ENCODE peak calls at places on chromosome 2, in four cellular contexts. One of them, this sample, is unnamed.

GRCh38 chr2:221514305-221515040 is 57.6 kb downstream of the EPHA4 start:
- DNase-seq in Calu3: no peak
- DNase-seq in astrocyte: no peak
- DNase-seq in stomach: no peak
- DNase-seq in this sample: no peak

GRCh38 chr2:65565681-65566080 is 133.3 kb upstream of the SPRED2 start:
- DNase-seq in Calu3: no peak
- DNase-seq in astrocyte: no peak
- DNase-seq in stomach: no peak
- DNase-seq in this sample: no peak

GRCh38 chr2:217370391-217370790 is 510.5 kb upstream of the TNP1 start:
- DNase-seq in Calu3: peak
- DNase-seq in astrocyte: peak
- DNase-seq in stomach: no peak
- DNase-seq in this sample: no peak

GRCh38 chr2:98379311-98380202 is 33.3 kb downstream of the CNGA3 start:
- DNase-seq in Calu3: no peak
- DNase-seq in astrocyte: peak
- DNase-seq in stomach: no peak
- DNase-seq in this sample: peak

GRCh38 chr2:239370403-239370802 is 30.4 kb downstream of the HDAC4 start:
- DNase-seq in Calu3: no peak
- DNase-seq in astrocyte: no peak
- DNase-seq in stomach: no peak
- DNase-seq in this sample: no peak

GRCh38 chr2:223027442-223027841 is 24.5 kb upstream of the KCNE4 start:
- DNase-seq in Calu3: peak
- DNase-seq in astrocyte: peak
- DNase-seq in stomach: peak
- DNase-seq in this sample: no peak

GRCh38 chr2:108927936-108928659 is 60.9 kb downstream of the EDAR start:
- DNase-seq in Calu3: peak
- DNase-seq in astrocyte: peak
- DNase-seq in stomach: peak
- DNase-seq in this sample: no peak

GRCh38 chr2:186456941-186457340 is 29.1 kb upstream of the ZC3H15 start:
- DNase-seq in Calu3: no peak
- DNase-seq in astrocyte: peak
- DNase-seq in stomach: no peak
- DNase-seq in this sample: no peak

GRCh38 chr2:82837588-82838304 is 1621.3 kb downstream of the SUCLG1 start:
- DNase-seq in Calu3: no peak
- DNase-seq in astrocyte: peak
- DNase-seq in stomach: no peak
- DNase-seq in this sample: no peak

GRCh38 chr2:111919794-111920608 is 21.6 kb downstream of the MERTK start:
- DNase-seq in Calu3: peak
- DNase-seq in astrocyte: no peak
- DNase-seq in stomach: peak
- DNase-seq in this sample: no peak

GRCh38 chr2:45839388-45840251 is 188.1 kb downstream of the PRKCE start:
- DNase-seq in Calu3: no peak
- DNase-seq in astrocyte: no peak
- DNase-seq in stomach: no peak
- DNase-seq in this sample: no peak

GRCh38 chr2:36408198-36408703 is 52.7 kb downstream of the CRIM1 start:
- DNase-seq in Calu3: no peak
- DNase-seq in astrocyte: peak
- DNase-seq in stomach: no peak
- DNase-seq in this sample: no peak

GRCh38 chr2:169827272-169828140 is at the start of gene UBR3:
- DNase-seq in Calu3: peak
- DNase-seq in astrocyte: peak
- DNase-seq in stomach: peak
- DNase-seq in this sample: peak

GRCh38 chr2:215624423-215624829 is 188.6 kb upstream of the FN1 start:
- DNase-seq in Calu3: no peak
- DNase-seq in astrocyte: peak
- DNase-seq in stomach: no peak
- DNase-seq in this sample: no peak

GRCh38 chr2:41791523-41791922 is 256.3 kb upstream of the PKDCC start:
- DNase-seq in Calu3: peak
- DNase-seq in astrocyte: peak
- DNase-seq in stomach: no peak
- DNase-seq in this sample: no peak

GRCh38 chr2:14220101-14220500 is 412.4 kb upstream of the LRATD1 start:
- DNase-seq in Calu3: no peak
- DNase-seq in astrocyte: peak
- DNase-seq in stomach: no peak
- DNase-seq in this sample: no peak

GRCh38 chr2:226837787-226838603 is 2.1 kb downstream of the RHBDD1 start:
- DNase-seq in Calu3: no peak
- DNase-seq in astrocyte: no peak
- DNase-seq in stomach: no peak
- DNase-seq in this sample: no peak

GRCh38 chr2:162795312-162795711 is 43.3 kb downstream of the KCNH7 start:
- DNase-seq in Calu3: peak
- DNase-seq in astrocyte: no peak
- DNase-seq in stomach: no peak
- DNase-seq in this sample: no peak
- TF ChIP-seq CTCF in Calu3: no peak
- TF ChIP-seq CTCF in astrocyte: no peak
- TF ChIP-seq CTCF in stomach: no peak
- TF ChIP-seq CTCF in this sample: peak

GRCh38 chr2:189178007-189178406 is 1.6 kb downstream of the COL5A2 start:
- DNase-seq in Calu3: no peak
- DNase-seq in astrocyte: no peak
- DNase-seq in stomach: no peak
- DNase-seq in this sample: no peak
- TF ChIP-seq CTCF in Calu3: no peak
- TF ChIP-seq CTCF in astrocyte: peak
- TF ChIP-seq CTCF in stomach: no peak
- TF ChIP-seq CTCF in this sample: peak

GRCh38 chr2:241859436-241860183 is 916 bp upstream of the PDCD1 start:
- DNase-seq in Calu3: no peak
- DNase-seq in astrocyte: no peak
- DNase-seq in stomach: no peak
- DNase-seq in this sample: no peak
- TF ChIP-seq CTCF in Calu3: peak
- TF ChIP-seq CTCF in astrocyte: no peak
- TF ChIP-seq CTCF in stomach: no peak
- TF ChIP-seq CTCF in this sample: no peak

DNA sequence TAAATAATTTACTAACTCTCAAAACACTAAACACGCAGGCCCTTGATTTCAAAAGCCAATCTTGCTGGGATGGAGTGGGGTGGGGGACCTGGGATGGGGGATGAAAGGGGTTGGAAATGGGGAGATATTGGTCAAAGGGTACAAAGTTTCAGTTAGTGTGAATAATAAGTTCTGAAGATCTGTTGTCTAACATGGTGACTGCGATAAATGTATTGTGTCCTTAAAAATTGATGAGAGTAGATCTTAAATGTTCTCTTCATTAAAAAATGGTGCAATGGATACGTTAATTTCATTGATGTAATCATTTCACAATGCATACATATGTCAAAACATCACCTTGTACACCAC is 505 bp upstream of the ACYP2 start:
- DNase-seq in Calu3: no peak
- DNase-seq in astrocyte: no peak
- DNase-seq in stomach: no peak
- DNase-seq in this sample: no peak
- TF ChIP-seq CTCF in Calu3: no peak
- TF ChIP-seq CTCF in astrocyte: no peak
- TF ChIP-seq CTCF in stomach: no peak
- TF ChIP-seq CTCF in this sample: no peak

GRCh38 chr2:161250864-161251436 is 57.3 kb upstream of the PSMD14 start:
- DNase-seq in Calu3: peak
- DNase-seq in astrocyte: peak
- DNase-seq in stomach: no peak
- DNase-seq in this sample: no peak
- TF ChIP-seq CTCF in Calu3: peak
- TF ChIP-seq CTCF in astrocyte: peak
- TF ChIP-seq CTCF in stomach: peak
- TF ChIP-seq CTCF in this sample: peak

DNA sequence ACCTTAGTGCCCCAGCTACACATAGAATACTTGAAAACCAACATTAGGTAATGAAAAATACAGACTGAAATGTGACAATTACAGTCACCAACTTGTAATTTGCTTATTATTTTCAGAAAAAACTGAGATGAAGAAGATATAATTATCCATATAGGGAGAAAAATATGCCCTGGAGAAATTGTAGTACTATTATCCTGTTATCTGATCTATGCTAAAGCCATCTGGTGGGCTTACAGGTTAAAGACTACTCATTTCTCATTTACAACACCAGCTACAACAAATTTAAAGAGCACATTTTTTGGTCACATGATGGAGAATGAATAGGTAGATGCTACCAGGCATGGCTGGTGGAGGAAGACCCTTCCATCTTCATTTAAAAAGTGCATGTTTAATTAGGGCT is 79.6 kb upstream of the NYAP2 start:
- DNase-seq in Calu3: no peak
- DNase-seq in astrocyte: no peak
- DNase-seq in stomach: no peak
- DNase-seq in this sample: no peak
- TF ChIP-seq CTCF in Calu3: no peak
- TF ChIP-seq CTCF in astrocyte: no peak
- TF ChIP-seq CTCF in stomach: no peak
- TF ChIP-seq CTCF in this sample: no peak

GRCh38 chr2:145137211-145137610 is 617.3 kb upstream of the ZEB2 start:
- DNase-seq in Calu3: no peak
- DNase-seq in astrocyte: no peak
- DNase-seq in stomach: no peak
- DNase-seq in this sample: no peak

GRCh38 chr2:145138626-145139025 is 618.7 kb upstream of the ZEB2 start:
- DNase-seq in Calu3: no peak
- DNase-seq in astrocyte: no peak
- DNase-seq in stomach: no peak
- DNase-seq in this sample: no peak

GRCh38 chr2:145141981-145142380 is 622.1 kb upstream of the ZEB2 start:
- DNase-seq in Calu3: no peak
- DNase-seq in astrocyte: no peak
- DNase-seq in stomach: no peak
- DNase-seq in this sample: no peak

GRCh38 chr2:145140658-145141057 is 620.7 kb upstream of the ZEB2 start:
- DNase-seq in Calu3: no peak
- DNase-seq in astrocyte: no peak
- DNase-seq in stomach: no peak
- DNase-seq in this sample: no peak

DNA sequence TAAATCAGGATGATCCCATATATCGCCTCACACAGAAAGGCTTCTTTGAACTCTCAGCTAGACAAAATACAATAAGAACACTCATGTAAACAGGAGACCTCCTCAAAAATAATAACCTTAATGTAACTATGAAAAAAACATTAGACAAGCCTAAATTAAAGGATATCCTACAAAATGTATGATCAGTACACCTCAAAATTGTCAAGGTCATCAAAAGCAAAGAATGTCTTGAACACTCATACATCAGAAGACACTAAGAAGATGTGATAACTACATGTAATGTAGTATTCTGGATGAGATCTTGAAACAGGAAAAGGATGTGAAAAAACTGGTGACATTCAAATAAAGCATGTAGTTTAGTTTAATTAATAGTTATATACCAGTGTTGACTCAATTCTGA is 616.8 kb upstream of the ZEB2 start:
- DNase-seq in Calu3: no peak
- DNase-seq in astrocyte: no peak
- DNase-seq in stomach: no peak
- DNase-seq in this sample: no peak
- TF ChIP-seq CTCF in Calu3: no peak
- TF ChIP-seq CTCF in astrocyte: no peak
- TF ChIP-seq CTCF in stomach: no peak
- TF ChIP-seq CTCF in this sample: no peak

DNA sequence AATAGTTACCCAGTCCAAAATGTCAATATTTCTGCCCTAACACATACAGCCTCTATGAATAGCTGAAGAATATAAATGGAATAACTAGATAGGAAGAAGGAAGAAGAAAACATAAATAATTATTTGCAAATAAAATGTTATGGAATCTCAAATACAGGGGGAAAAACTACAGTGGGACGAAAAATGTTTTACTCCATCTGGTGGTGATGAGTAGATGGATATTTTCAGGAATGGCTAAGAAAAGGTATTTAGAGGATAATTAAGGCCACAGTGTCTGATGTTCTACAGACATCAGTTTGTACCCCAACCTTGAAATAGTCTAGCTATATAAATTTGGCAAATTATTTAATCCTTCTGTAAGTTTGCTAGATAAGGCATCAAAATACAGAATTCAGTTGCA is 178.1 kb upstream of the FSHR start:
- DNase-seq in Calu3: no peak
- DNase-seq in astrocyte: no peak
- DNase-seq in stomach: no peak
- DNase-seq in this sample: no peak
- TF ChIP-seq CTCF in Calu3: no peak
- TF ChIP-seq CTCF in astrocyte: no peak
- TF ChIP-seq CTCF in stomach: no peak
- TF ChIP-seq CTCF in this sample: peak

DNA sequence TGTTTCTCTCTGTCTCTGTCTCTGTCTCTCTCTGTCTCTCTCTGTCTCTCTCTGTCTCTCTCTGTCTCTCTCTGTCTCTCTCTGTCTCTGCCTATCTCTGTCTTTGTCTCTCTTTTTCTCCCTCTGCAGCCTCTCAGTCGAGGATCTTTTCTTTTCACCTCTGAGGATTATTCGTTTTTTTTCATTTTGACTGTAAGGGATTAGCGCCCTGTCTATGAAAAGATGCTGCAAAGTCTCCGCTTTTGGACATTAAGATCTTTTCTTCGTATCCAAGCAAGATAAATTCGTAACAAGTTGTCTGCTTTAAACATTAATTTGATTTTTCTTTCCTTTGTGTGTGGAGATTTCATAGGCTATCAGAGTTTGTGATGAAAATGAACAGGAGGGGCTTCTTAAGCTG is 191.2 kb upstream of the TPO start:
- DNase-seq in Calu3: no peak
- DNase-seq in astrocyte: no peak
- DNase-seq in stomach: no peak
- DNase-seq in this sample: no peak
- TF ChIP-seq CTCF in Calu3: no peak
- TF ChIP-seq CTCF in astrocyte: no peak
- TF ChIP-seq CTCF in stomach: no peak
- TF ChIP-seq CTCF in this sample: no peak